ENCODE peak calls at places on chromosomes 3 and 15, in ten cellular contexts. Z is tibial artery; G is M059J; N is CD8-positive, alpha-beta memory T cell; X is C1 segment of cervical spinal cord; L is PC-3; M is fibroblast of lung; U is AG20443; J is stimulated activated CD8-positive, alpha-beta memory T cell treated with anti-CD3 and anti-CD28 coated beads, Interleukin-15, amount 100 ng/mL, for 24 hours; H is mucosa of gallbladder. Q is an unnamed sample.
A peak's percentile ranks its signal among the peaks of the same experiment; 100 is the strongest.

GRCh38 chr3:81048058-81048665 is 713.3 kb downstream of the GBE1 start:
- DNase-seq in X (no peak), N (no peak), G (no peak), Z (no peak), L (no peak), U (no peak), M (no peak), J (no peak), H (no peak), Q (peak; percentile 41)

GRCh38 chr3:105504440-105504951 is 137.8 kb downstream of the ALCAM start:
- DNase-seq in L (no peak), Z (no peak), G (no peak), N (no peak), J (no peak), H (no peak), M (no peak), X (no peak), U (no peak), Q (no peak)

GRCh38 chr15:95843241-95843851 is 487.2 kb upstream of the NR2F2 start:
- DNase-seq in L (no peak), N (no peak), M (peak; percentile 89), X (no peak), H (no peak), U (peak; percentile 29), J (no peak), G (peak; percentile 85), Z (no peak), Q (peak; percentile 38)

GRCh38 chr3:122151480-122151879 is 32.0 kb upstream of the CASR start:
- DNase-seq in Z (no peak), M (no peak), H (no peak), X (no peak), U (no peak), L (peak; percentile 36), J (no peak), G (peak; percentile 31), N (no peak), Q (no peak)

GRCh38 chr15:73867426-73867825 is 5.9 kb upstream of the TBC1D21 start:
- DNase-seq in L (no peak), J (no peak), H (no peak), M (no peak), X (no peak), N (no peak), G (no peak), U (no peak), Z (no peak), Q (no peak)

GRCh38 chr15:90037510-90037860 is 36.4 kb downstream of the ZNF710 start:
- DNase-seq in H (no peak), G (peak; percentile 32), X (no peak), J (no peak), N (no peak), U (peak; percentile 83), M (peak; percentile 70), L (no peak), Z (no peak), Q (no peak)

GRCh38 chr3:86152620-86153019 is 838.3 kb downstream of the VGLL3 start:
- DNase-seq in U (no peak), G (no peak), X (no peak), N (no peak), Z (no peak), M (no peak), H (no peak), J (no peak), L (no peak), Q (no peak)

GRCh38 chr3:71211083-71211482 is 372.4 kb downstream of the FOXP1 start:
- DNase-seq in L (no peak), Z (peak; percentile 70), M (no peak), X (no peak), U (no peak), J (no peak), H (no peak), N (no peak), G (no peak), Q (no peak)

GRCh38 chr3:32945136-32945535 is 6.3 kb upstream of the CCR4 start:
- DNase-seq in J (no peak), L (peak; percentile 93), U (no peak), M (peak; percentile 53), H (no peak), N (no peak), X (no peak), Z (no peak), G (peak; percentile 47), Q (no peak)

GRCh38 chr3:153829596-153830170 is 291.5 kb upstream of the ARHGEF26 start:
- DNase-seq in L (peak; percentile 74), X (no peak), N (no peak), M (peak; percentile 32), G (peak; percentile 43), Z (no peak), J (no peak), U (no peak), H (no peak), Q (no peak)

GRCh38 chr3:50192689-50193141 is 1.3 kb downstream of the GNAT1 start:
- DNase-seq in M (peak; percentile 26), Z (peak; percentile 62), U (peak; percentile 76), X (no peak), L (peak; percentile 85), J (peak; percentile 73), H (peak; percentile 72), G (peak; percentile 45), N (peak; percentile 86), Q (peak; percentile 65)

GRCh38 chr3:13269711-13270378 is 150.3 kb downstream of the NUP210 start:
- DNase-seq in Z (no peak), M (no peak), U (no peak), N (no peak), J (no peak), G (no peak), X (no peak), L (no peak), H (no peak), Q (no peak)

GRCh38 chr15:58477228-58477627 is 45.4 kb downstream of the LIPC start:
- DNase-seq in M (no peak), H (no peak), U (no peak), G (no peak), L (no peak), N (no peak), Z (no peak), J (no peak), X (no peak), Q (peak; percentile 49)

GRCh38 chr3:88150771-88151170 is 1.0 kb downstream of the C3orf38 start:
- DNase-seq in U (no peak), M (no peak), H (no peak), G (no peak), L (no peak), Z (no peak), N (no peak), J (no peak), X (no peak), Q (no peak)

GRCh38 chr3:197701851-197702250 is 34.9 kb downstream of the RUBCN start:
- DNase-seq in L (no peak), H (no peak), X (no peak), G (no peak), U (no peak), N (no peak), J (no peak), M (no peak), Z (no peak), Q (no peak)

GRCh38 chr15:93072440-93073394 is 16.3 kb downstream of the RGMA start:
- DNase-seq in G (peak; percentile 55), X (no peak), J (no peak), N (no peak), M (peak; percentile 71), U (peak; percentile 90), H (peak; percentile 68), Z (peak; percentile 76), L (peak; percentile 75), Q (no peak)

GRCh38 chr3:195203631-195204030 is 67.3 kb downstream of the XXYLT1 start:
- DNase-seq in X (no peak), H (no peak), G (no peak), U (no peak), J (no peak), N (no peak), Z (no peak), M (no peak), L (no peak), Q (no peak)

GRCh38 chr3:192916455-192917257 is 1.0 kb downstream of the MB21D2 start:
- DNase-seq in U (peak; percentile 65), L (peak; percentile 72), X (peak; percentile 51), J (no peak), G (peak; percentile 83), N (no peak), Z (peak; percentile 69), M (peak; percentile 76), H (peak; percentile 60), Q (peak; percentile 78)

GRCh38 chr15:45146405-45146804 is 16.6 kb downstream of the DUOX1 start:
- DNase-seq in U (no peak), Z (no peak), L (no peak), N (no peak), X (no peak), J (no peak), G (no peak), H (no peak), M (no peak), Q (no peak)

GRCh38 chr3:141851411-141851810 is 25.0 kb upstream of the ATP1B3 start:
- DNase-seq in U (peak; percentile 56), N (no peak), X (no peak), G (peak; percentile 61), M (no peak), L (peak; percentile 60), J (no peak), Z (no peak), H (no peak), Q (no peak)

GRCh38 chr3:99332726-99333125 is 305.7 kb upstream of the COL8A1 start:
- DNase-seq in X (no peak), G (peak; percentile 25), M (peak; percentile 56), J (no peak), Z (no peak), N (no peak), U (peak; percentile 38), H (no peak), L (peak; percentile 37), Q (no peak)

GRCh38 chr15:45535486-45536042 is 13.0 kb upstream of the SLC30A4 start:
- DNase-seq in U (no peak), N (no peak), J (no peak), G (no peak), L (no peak), M (no peak), X (no peak), H (no peak), Z (no peak), Q (no peak)

GRCh38 chr3:99418709-99419108 is 219.7 kb upstream of the COL8A1 start:
- DNase-seq in X (no peak), Z (no peak), G (no peak), N (no peak), M (no peak), H (no peak), J (no peak), L (no peak), U (no peak), Q (no peak)

GRCh38 chr15:39016706-39017105 is 452.1 kb upstream of the RASGRP1 start:
- DNase-seq in G (peak; percentile 93), J (no peak), N (no peak), M (peak; percentile 96), Z (no peak), U (no peak), H (no peak), X (no peak), L (no peak), Q (no peak)

GRCh38 chr3:71251156-71251775 is 332.3 kb downstream of the FOXP1 start:
- DNase-seq in U (peak; percentile 34), M (peak; percentile 95), N (no peak), H (no peak), L (peak; percentile 89), X (no peak), J (no peak), G (peak; percentile 23), Z (no peak), Q (no peak)

GRCh38 chr15:83396071-83396470 is 51.1 kb upstream of the SH3GL3 start:
- DNase-seq in Z (no peak), L (no peak), H (no peak), X (no peak), G (no peak), J (no peak), M (peak; percentile 29), N (no peak), U (peak; percentile 36), Q (no peak)

GRCh38 chr15:40483919-40484318 is 13.1 kb downstream of the CHST14 start:
- DNase-seq in L (no peak), J (no peak), Z (no peak), H (no peak), M (no peak), X (no peak), N (no peak), U (no peak), G (no peak), Q (no peak)

GRCh38 chr15:90035095-90035834 is 34.1 kb downstream of the ZNF710 start:
- DNase-seq in N (no peak), U (no peak), G (peak; percentile 59), L (peak; percentile 66), Z (peak; percentile 69), H (peak; percentile 63), X (no peak), M (peak; percentile 80), J (no peak), Q (peak; percentile 70)

Q was measured in Ammon's horn.